ENCODE peak calls at places on chromosome 18, in nine cellular contexts. Q, B, S, C, V, E, D, X and Z are unnamed samples.

GRCh38 chr18:23257686-23258565 is 122.6 kb downstream of the CABLES1 start:
- DNase-seq in B (no peak), X (no peak), C (no peak), E (no peak), V (no peak), S (peak; percentile 47), Q (no peak), D (no peak), Z (no peak)

GRCh38 chr18:49050462-49050861 is 99.7 kb upstream of the SMAD7 start:
- DNase-seq in S (no peak), V (no peak), C (no peak), D (no peak), B (no peak), E (no peak), X (no peak), Q (no peak), Z (no peak)

GRCh38 chr18:58863539-58864145 is 1.0 kb upstream of the ZNF532 start:
- DNase-seq in S (peak; percentile 55), D (peak; percentile 89), V (no peak), E (no peak), X (peak; percentile 65), B (no peak), C (peak; percentile 26), Q (peak; percentile 1), Z (no peak)

GRCh38 chr18:9001209-9001608 is 101.3 kb upstream of the NDUFV2 start:
- DNase-seq in V (no peak), B (no peak), E (no peak), X (no peak), D (no peak), Q (no peak), S (no peak), C (no peak), Z (no peak)

GRCh38 chr18:58125183-58125582 is 81.2 kb downstream of the NEDD4L start:
- DNase-seq in Q (peak; percentile 19), D (no peak), X (no peak), B (no peak), E (no peak), S (no peak), C (no peak), V (no peak), Z (no peak)

GRCh38 chr18:58908006-58908405 is 43.3 kb downstream of the ZNF532 start:
- DNase-seq in B (no peak), X (no peak), C (no peak), Q (no peak), E (no peak), S (no peak), V (no peak), D (no peak), Z (no peak)

GRCh38 chr18:57728941-57729511 is 74.1 kb downstream of the ATP8B1 start:
- DNase-seq in E (no peak), B (no peak), S (no peak), D (no peak), C (no peak), V (no peak), X (no peak), Q (no peak), Z (no peak)

GRCh38 chr18:56929861-56930260 is 217.0 kb upstream of the BOD1L2 start:
- DNase-seq in C (no peak), S (no peak), D (no peak), X (no peak), B (no peak), V (no peak), E (no peak), Q (no peak), Z (no peak)

GRCh38 chr18:31417850-31418249 is 29.7 kb upstream of the DSG3 start:
- DNase-seq in S (no peak), V (no peak), Q (no peak), C (no peak), B (no peak), D (no peak), X (no peak), E (no peak), Z (no peak)